ENCODE peak calls at places on chromosomes 13 and 19, in seven cellular contexts. T is omental fat pad; Z is NCI-H2081 treated with DMSO at 0.1 percent for 48 hours; O is GM23248; A is stimulated activated CD4-positive, alpha-beta T cell treated with anti-CD3 and anti-CD28 coated beads, Interleukin-4, amount 100 ng/mL, for 1 hour; L is fibroblast of pulmonary artery; B is thoracic aorta. J is an unnamed sample.

GRCh38 chr19:12139309-12139708 is 841 bp downstream of the ZNF20 start:
- DNase-seq in B (no peak), O (peak), T (no peak), L (no peak), Z (no peak), A (no peak), J (no peak)

GRCh38 chr19:54352041-54352440 is 12.7 kb downstream of the LAIR1 start:
- DNase-seq in L (no peak), Z (no peak), A (no peak), T (no peak), O (no peak), B (no peak), J (no peak)

GRCh38 chr13:24271611-24272451 is 37.5 kb upstream of the C1QTNF9 start:
- DNase-seq in Z (no peak), O (peak), A (peak), L (peak), T (no peak), B (no peak), J (no peak)

GRCh38 chr13:39596685-39597084 is 6.3 kb downstream of the LHFPL6 start:
- DNase-seq in Z (no peak), B (no peak), T (no peak), L (no peak), O (no peak), A (no peak), J (no peak)

GRCh38 chr19:2331601-2332246 is 3.2 kb downstream of the SPPL2B start:
- DNase-seq in B (no peak), O (no peak), A (no peak), L (no peak), T (no peak), Z (no peak), J (no peak)

GRCh38 chr13:21435710-21436151 is 23.4 kb downstream of the ZDHHC20 start:
- DNase-seq in Z (no peak), T (no peak), B (peak), A (peak), O (peak), L (peak), J (no peak)

GRCh38 chr19:38658462-38659306 is 11.2 kb downstream of the ACTN4 start:
- DNase-seq in A (no peak), Z (peak), L (peak), O (peak), B (no peak), T (no peak), J (no peak)

GRCh38 chr13:42497798-42498197 is 76.2 kb upstream of the TNFSF11 start:
- DNase-seq in O (peak), B (no peak), Z (no peak), A (no peak), T (no peak), L (peak), J (no peak)

GRCh38 chr13:79735228-79735627 is 254.3 kb downstream of the NDFIP2 start:
- DNase-seq in L (peak), Z (no peak), O (peak), T (no peak), A (no peak), B (no peak), J (no peak)

J was measured in suprapubic skin.